ENCODE peak calls at places on chromosome 9, in four cellular contexts. I, E, Y and M are unnamed samples.

GRCh38 chr9:134550584-134550983 is 91.0 kb upstream of the COL5A1 start:
- DNase-seq in I (no peak), E (no peak), Y (no peak), M (no peak)

GRCh38 chr9:806285-807156 is 35.0 kb upstream of the DMRT1 start:
- DNase-seq in I (peak), E (no peak), Y (no peak), M (no peak)

GRCh38 chr9:18114559-18114958 is 359.4 kb upstream of the ADAMTSL1 start:
- DNase-seq in I (no peak), E (no peak), Y (no peak), M (no peak)

GRCh38 chr9:76835571-76836283 is 70.2 kb downstream of the PRUNE2 start:
- DNase-seq in I (peak), E (no peak), Y (no peak), M (peak)

GRCh38 chr9:99778308-99778707 is 43.4 kb upstream of the NR4A3 start:
- DNase-seq in I (peak), E (no peak), Y (no peak), M (peak)

GRCh38 chr9:110538169-110538568 is 41.4 kb downstream of the SVEP1 start:
- DNase-seq in I (no peak), E (no peak), Y (no peak), M (peak)

GRCh38 chr9:107274953-107275422 is 8.1 kb upstream of the RAD23B start:
- DNase-seq in I (peak), E (no peak), Y (no peak), M (peak)

GRCh38 chr9:74503219-74503618 is 6.1 kb downstream of the RORB start:
- DNase-seq in I (no peak), E (no peak), Y (no peak), M (no peak)

GRCh38 chr9:124781967-124782660 is 5.2 kb downstream of the OLFML2A start:
- DNase-seq in I (no peak), E (no peak), Y (no peak), M (no peak)

GRCh38 chr9:2220036-2220435 is 204.9 kb downstream of the SMARCA2 start:
- DNase-seq in I (no peak), E (no peak), Y (no peak), M (no peak)

GRCh38 chr9:134027561-134027960 is 2.3 kb downstream of the BRD3OS start:
- DNase-seq in I (no peak), E (no peak), Y (no peak), M (no peak)

GRCh38 chr9:21696411-21696865 is 106.0 kb upstream of the MTAP start:
- DNase-seq in I (no peak), E (peak), Y (no peak), M (no peak)

GRCh38 chr9:129838707-129839259 is 3.5 kb downstream of the USP20 start:
- DNase-seq in I (no peak), E (no peak), Y (no peak), M (peak)

GRCh38 chr9:131474711-131475110 is 28.0 kb upstream of the POMT1 start:
- DNase-seq in I (no peak), E (peak), Y (no peak), M (no peak)

GRCh38 chr9:109497193-109498165 is 628 bp downstream of the PTPN3 start:
- DNase-seq in I (no peak), E (no peak), Y (no peak), M (no peak)

GRCh38 chr9:72579190-72579589 is 57.8 kb downstream of the TMC1 start:
- DNase-seq in I (no peak), E (no peak), Y (no peak), M (no peak)

GRCh38 chr9:75378036-75378435 is 289.7 kb downstream of the OSTF1 start:
- DNase-seq in I (no peak), E (peak), Y (no peak), M (no peak)

GRCh38 chr9:72958485-72959266 is 5.8 kb upstream of the ALDH1A1 start:
- DNase-seq in I (no peak), E (peak), Y (no peak), M (no peak)

GRCh38 chr9:89313842-89314241 is 2.8 kb downstream of the CKS2 start:
- DNase-seq in I (no peak), E (no peak), Y (no peak), M (no peak)

GRCh38 chr9:101449071-101449721 is 13.6 kb upstream of the ALDOB start:
- DNase-seq in I (peak), E (peak), Y (peak), M (no peak)

GRCh38 chr9:96020822-96021615 is 145.5 kb downstream of the ERCC6L2 start:
- DNase-seq in I (no peak), E (peak), Y (no peak), M (no peak)

GRCh38 chr9:129209580-129209979 is 31.5 kb upstream of the IER5L start:
- DNase-seq in I (no peak), E (no peak), Y (no peak), M (no peak)

GRCh38 chr9:85600675-85601263 is 141.0 kb downstream of the AGTPBP1 start:
- DNase-seq in I (no peak), E (peak), Y (no peak), M (no peak)

GRCh38 chr9:94085062-94085639 is 887 bp downstream of the PTPDC1 start:
- DNase-seq in I (peak), E (no peak), Y (no peak), M (no peak)

GRCh38 chr9:97747201-97747965 is 50.2 kb upstream of the XPA start:
- DNase-seq in I (no peak), E (no peak), Y (no peak), M (no peak)

GRCh38 chr9:128108784-128109709 is 18.5 kb downstream of the PTGES2 start:
- DNase-seq in I (no peak), E (no peak), Y (no peak), M (no peak)

GRCh38 chr9:112890106-112891081 is at the start of gene SLC46A2:
- DNase-seq in I (no peak), E (peak), Y (no peak), M (no peak)
- H3K4me3 ChIP-seq in I (peak), E (peak), Y (no peak), M (peak)

GRCh38 chr9:29773676-29774075 is 2200.4 kb upstream of the C9orf72 start:
- DNase-seq in I (no peak), E (no peak), Y (no peak), M (no peak)
- H3K4me3 ChIP-seq in I (no peak), E (no peak), Y (no peak), M (no peak)

GRCh38 chr9:90914196-90914595 is 112.6 kb downstream of the SYK start:
- DNase-seq in I (no peak), E (peak), Y (no peak), M (no peak)
- H3K4me3 ChIP-seq in I (no peak), E (no peak), Y (no peak), M (no peak)

GRCh38 chr9:120578614-120579013 is 1.4 kb downstream of the CDK5RAP2 start:
- DNase-seq in I (no peak), E (no peak), Y (no peak), M (no peak)
- H3K4me3 ChIP-seq in I (peak), E (peak), Y (no peak), M (no peak)

DNA sequence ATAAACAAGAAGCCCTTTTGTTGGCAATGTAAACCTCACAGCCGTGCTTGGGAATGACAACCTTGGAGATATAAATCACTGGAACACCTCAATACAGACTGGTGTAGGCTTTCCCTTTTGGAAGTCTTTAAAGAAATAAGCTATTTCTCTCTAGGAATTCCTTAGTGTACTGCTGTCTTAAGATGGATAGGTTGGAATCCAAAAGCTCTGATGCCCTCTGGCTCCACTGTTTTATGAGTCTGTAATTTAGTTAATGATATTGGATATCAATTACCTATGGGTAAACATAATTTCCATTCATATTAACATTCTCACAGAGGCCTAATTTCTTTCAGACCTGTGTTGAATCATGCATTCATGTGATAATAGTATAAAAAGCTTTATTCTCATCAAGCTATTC is 435.9 kb upstream of the MPDZ start:
- DNase-seq in I (no peak), E (no peak), Y (no peak), M (no peak)
- H3K4me3 ChIP-seq in I (no peak), E (no peak), Y (no peak), M (no peak)

GRCh38 chr9:13020141-13020540 is 245.3 kb downstream of the LURAP1L start:
- DNase-seq in I (no peak), E (no peak), Y (no peak), M (no peak)

GRCh38 chr9:13020706-13021105 is 245.9 kb downstream of the LURAP1L start:
- DNase-seq in I (no peak), E (no peak), Y (no peak), M (no peak)

GRCh38 chr9:13023498-13023897 is 248.7 kb downstream of the LURAP1L start:
- DNase-seq in I (peak), E (no peak), Y (no peak), M (no peak)

GRCh38 chr9:13026956-13027355 is 252.1 kb downstream of the LURAP1L start:
- DNase-seq in I (no peak), E (no peak), Y (no peak), M (no peak)

GRCh38 chr9:13022756-13023155 is 247.9 kb downstream of the LURAP1L start:
- DNase-seq in I (no peak), E (no peak), Y (no peak), M (no peak)
- H3K4me3 ChIP-seq in I (no peak), E (no peak), Y (no peak), M (no peak)

GRCh38 chr9:123513554-123513953 is 157.6 kb downstream of the CRB2 start:
- DNase-seq in I (no peak), E (no peak), Y (no peak), M (no peak)

GRCh38 chr9:123509646-123510045 is 153.6 kb downstream of the CRB2 start:
- DNase-seq in I (no peak), E (no peak), Y (no peak), M (no peak)

GRCh38 chr9:123511326-123511974 is 155.5 kb downstream of the CRB2 start:
- DNase-seq in I (no peak), E (no peak), Y (no peak), M (no peak)

GRCh38 chr9:123507992-123508391 is 152.0 kb downstream of the CRB2 start:
- DNase-seq in I (no peak), E (no peak), Y (no peak), M (no peak)
- H3K4me3 ChIP-seq in I (no peak), E (no peak), Y (no peak), M (no peak)